ENCODE peak calls at places on chromosome 21, in four cellular contexts. W, Z, M and N are unnamed samples.

GRCh38 chr21:36330904-36331303 is 10.9 kb downstream of the MORC3 start:
- DNase-seq in Z (peak), W (peak), M (no peak), N (no peak)

GRCh38 chr21:35861656-35862055 is 198.7 kb downstream of the SETD4 start:
- DNase-seq in W (no peak), M (no peak), Z (no peak), N (peak)

GRCh38 chr21:42572906-42573495 is 59.3 kb downstream of the SLC37A1 start:
- DNase-seq in W (no peak), Z (no peak), M (no peak), N (no peak)

GRCh38 chr21:35198004-35198403 is 148.9 kb upstream of the RUNX1 start:
- DNase-seq in M (peak), Z (peak), W (no peak), N (peak)

GRCh38 chr21:24995206-24995605 is 612.1 kb downstream of the MRPL39 start:
- DNase-seq in M (no peak), W (no peak), Z (no peak), N (no peak)

GRCh38 chr21:29145354-29145782 is 14.9 kb downstream of the MAP3K7CL start:
- DNase-seq in Z (peak), M (peak), W (no peak), N (peak)

GRCh38 chr21:29194847-29195246 is 64.4 kb downstream of the MAP3K7CL start:
- DNase-seq in Z (peak), M (no peak), W (peak), N (no peak)

GRCh38 chr21:39083377-39084008 is 99.8 kb downstream of the PSMG1 start:
- DNase-seq in Z (no peak), W (peak), M (no peak), N (no peak)

GRCh38 chr21:44535963-44536362 is 4.0 kb downstream of the KRTAP10-1 start:
- DNase-seq in W (no peak), Z (no peak), M (no peak), N (no peak)

GRCh38 chr21:42063206-42063577 is 7.9 kb upstream of the UMODL1 start:
- DNase-seq in Z (no peak), M (no peak), W (peak), N (no peak)

GRCh38 chr21:33865996-33866575 is 49.5 kb downstream of the ATP5PO start:
- DNase-seq in M (no peak), Z (no peak), W (no peak), N (no peak)

GRCh38 chr21:15015622-15016471 is 49.0 kb downstream of the NRIP1 start:
- DNase-seq in M (peak), W (no peak), Z (peak), N (peak)

GRCh38 chr21:42500736-42501135 is 4.7 kb upstream of the RSPH1 start:
- DNase-seq in W (no peak), M (no peak), Z (no peak), N (no peak)

GRCh38 chr21:14877581-14878228 is 187.1 kb downstream of the NRIP1 start:
- DNase-seq in W (peak), M (no peak), Z (peak), N (no peak)

GRCh38 chr21:45869121-45870007 is 112.2 kb upstream of the COL6A1 start:
- DNase-seq in Z (peak), M (no peak), W (no peak), N (no peak)

GRCh38 chr21:41845310-41846032 is 33.7 kb downstream of the PRDM15 start:
- DNase-seq in M (no peak), W (no peak), Z (no peak), N (no peak)

GRCh38 chr21:29303301-29303700 is 4.6 kb downstream of the BACH1 start:
- DNase-seq in Z (no peak), M (no peak), W (no peak), N (no peak)

GRCh38 chr21:46184625-46185555 is 631 bp upstream of the SPATC1L start:
- DNase-seq in M (no peak), W (peak), Z (peak), N (peak)

GRCh38 chr21:35643176-35643575 is 417.1 kb downstream of the SETD4 start:
- DNase-seq in M (no peak), W (no peak), Z (no peak), N (no peak)